ENCODE peak calls at places on chromosomes 3 and 15, in nine cellular contexts. D is spleen, H is prostate gland, J is transverse colon, Q is suprapubic skin, W is sigmoid colon, T is upper lobe of left lung, S is H1, R is GM12878. P is an unnamed sample.

GRCh38 chr15:81922143-81922542 is 123.7 kb downstream of the MEX3B start:
- DNase-seq in D (no peak), H (no peak), J (no peak), Q (no peak), W (no peak), T (no peak), S (no peak), R (no peak), P (no peak)

GRCh38 chr3:12966847-12967750 is 106.1 kb downstream of the IQSEC1 start:
- DNase-seq in D (no peak), H (no peak), J (peak; percentile 31), Q (peak; percentile 78), W (no peak), T (no peak), S (no peak), R (no peak), P (no peak)

GRCh38 chr3:144272715-144273114 is 301.1 kb downstream of the DIPK2A start:
- DNase-seq in D (no peak), H (no peak), J (no peak), Q (no peak), W (no peak), T (no peak), S (no peak), R (no peak), P (no peak)

GRCh38 chr15:69129026-69129385 is 31.4 kb upstream of the GLCE start:
- DNase-seq in D (no peak), H (peak; percentile 55), J (no peak), Q (no peak), W (no peak), T (peak; percentile 35), S (no peak), R (no peak), P (no peak)

GRCh38 chr3:150599611-150600297 is 3.4 kb upstream of the SELENOT start:
- DNase-seq in D (no peak), H (no peak), J (no peak), Q (no peak), W (no peak), T (no peak), S (no peak), R (no peak), P (no peak)

GRCh38 chr3:52697622-52697946 is 8.0 kb downstream of the GLT8D1 start:
- DNase-seq in D (no peak), H (no peak), J (no peak), Q (no peak), W (no peak), T (no peak), S (peak; percentile 20), R (no peak), P (no peak)

GRCh38 chr3:71103430-71103881 is 480.1 kb downstream of the FOXP1 start:
- DNase-seq in D (no peak), H (no peak), J (peak; percentile 47), Q (peak; percentile 73), W (peak; percentile 73), T (peak; percentile 48), S (no peak), R (no peak), P (no peak)

GRCh38 chr3:195059006-195059350 is 212.0 kb downstream of the XXYLT1 start:
- DNase-seq in D (peak; percentile 86), H (no peak), J (no peak), Q (no peak), W (peak; percentile 73), T (no peak), S (no peak), R (no peak), P (no peak)

DNA sequence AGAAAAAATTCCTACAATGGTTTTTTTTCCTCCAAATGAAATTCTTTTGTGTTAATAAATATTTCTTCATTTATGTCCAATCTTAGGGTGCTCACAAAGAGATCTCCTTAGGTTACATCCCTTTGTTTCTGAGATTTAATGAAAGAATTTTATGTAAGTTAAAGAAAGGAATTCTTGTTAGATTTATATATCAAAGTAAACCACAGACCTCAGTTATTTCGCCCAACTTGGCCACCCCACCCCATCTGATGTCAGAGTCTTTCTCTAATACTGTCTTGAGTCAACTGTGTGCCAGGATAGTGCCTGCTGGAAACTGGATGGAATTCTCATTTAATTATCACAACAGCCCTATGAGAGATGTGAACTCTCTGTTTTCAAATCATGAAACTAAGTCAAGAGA is 259.9 kb downstream of the OPA1 start:
- DNase-seq in D (no peak), H (no peak), J (no peak), Q (no peak), W (no peak), T (no peak), S (no peak), R (no peak), P (no peak)
- H3K4me1 ChIP-seq in D (peaks cover 9% of the 10 kb centered on the region), H (peaks cover 12% of the 10 kb centered on the region), J (peaks cover 14% of the 10 kb centered on the region), Q (peaks cover 19% of the 10 kb centered on the region), W (no peaks in the 10 kb centered on the region), T (peaks cover 31% of the 10 kb centered on the region), S (peaks cover 7% of the 10 kb centered on the region), R (no peaks in the 10 kb centered on the region), P (peaks cover 30% of the 10 kb centered on the region)

GRCh38 chr3:170360916-170361315 is 3.4 kb downstream of the SKIL start:
- DNase-seq in D (no peak), H (no peak), J (no peak), Q (no peak), W (no peak), T (no peak), S (no peak), R (no peak), P (no peak)

GRCh38 chr3:170364965-170365364 is 7.5 kb downstream of the SKIL start:
- DNase-seq in D (no peak), H (no peak), J (no peak), Q (no peak), W (no peak), T (no peak), S (no peak), R (no peak), P (no peak)

GRCh38 chr3:170361711-170362110 is 4.2 kb downstream of the SKIL start:
- DNase-seq in D (no peak), H (no peak), J (no peak), Q (no peak), W (no peak), T (no peak), S (no peak), R (no peak), P (no peak)

GRCh38 chr3:170360476-170360875 is 3.0 kb downstream of the SKIL start:
- DNase-seq in D (no peak), H (no peak), J (no peak), Q (no peak), W (no peak), T (no peak), S (no peak), R (no peak), P (no peak)

DNA sequence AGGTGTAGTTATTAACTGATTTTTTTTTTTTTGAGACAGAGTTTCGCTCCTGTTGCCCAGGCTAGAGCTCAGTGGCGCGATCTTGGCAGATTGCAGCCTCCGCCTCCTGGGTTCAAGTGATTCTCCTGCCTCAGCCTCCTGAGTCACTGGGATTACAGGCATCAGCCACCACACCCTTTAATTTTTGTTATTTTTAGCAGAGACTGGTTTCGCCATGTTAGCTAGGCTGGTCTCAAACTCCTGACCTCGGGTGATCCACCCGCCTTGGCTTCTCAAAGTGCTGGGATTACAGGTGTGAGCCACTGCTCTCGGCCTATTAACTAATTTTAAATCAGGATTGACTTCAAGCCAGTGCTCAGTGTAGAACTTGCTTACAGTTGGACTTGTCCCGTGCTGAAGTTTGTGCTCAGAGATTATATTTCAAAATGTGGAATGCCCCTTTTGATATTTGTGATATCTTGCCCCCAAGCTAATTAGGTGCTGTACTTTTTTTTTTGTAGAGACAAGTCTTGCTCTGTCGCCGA is 6.0 kb downstream of the SKIL start:
- DNase-seq in D (no peak), H (no peak), J (no peak), Q (no peak), W (no peak), T (no peak), S (no peak), R (no peak), P (no peak)
- TF ChIP-seq POLR2A in D (no peak), H (no peak), J (no peak), Q (no peak), W (no peak), T (no peak), S (no peak), R (no peak), P (no peak)

DNA sequence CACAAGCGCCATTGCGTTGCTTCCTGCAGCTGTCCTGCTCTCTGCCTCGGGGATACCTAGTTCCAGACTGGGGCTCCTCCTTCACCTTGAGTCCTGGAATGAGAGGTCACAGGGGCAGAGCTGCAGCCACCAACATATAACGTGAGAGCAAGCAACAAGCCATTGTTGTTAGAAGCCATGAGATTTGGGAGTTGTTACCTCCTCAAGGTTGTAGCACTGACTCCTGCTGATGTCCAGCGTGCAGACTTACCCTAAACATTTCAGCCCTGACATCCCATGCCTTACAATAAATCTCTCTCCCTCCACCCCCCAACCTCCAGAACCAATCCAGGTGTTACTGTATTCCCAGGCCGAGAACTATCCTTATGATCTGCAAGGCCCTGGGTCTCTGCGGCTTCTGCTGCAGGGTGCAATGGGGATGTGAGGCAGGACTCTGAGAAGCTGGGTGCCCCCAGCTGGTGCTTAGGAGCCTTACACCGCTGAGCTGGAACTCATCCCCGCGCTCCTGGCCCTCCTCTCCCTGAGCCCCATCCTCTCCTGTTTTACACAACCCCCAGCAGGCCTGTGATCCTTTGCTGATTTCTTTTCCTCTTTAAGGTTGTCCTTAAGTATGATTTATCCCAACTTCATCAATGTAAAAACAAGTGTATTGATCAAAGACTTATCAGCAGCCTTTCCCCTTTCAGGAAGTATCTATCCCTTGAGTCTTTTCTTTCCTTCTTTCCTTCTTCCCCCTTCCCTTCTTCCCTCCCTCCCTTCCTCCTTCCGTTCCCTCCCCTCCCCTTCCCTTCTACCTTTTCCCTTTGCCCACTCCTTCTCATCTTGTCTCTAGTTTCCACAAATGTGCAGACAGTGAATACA is 84.2 kb upstream of the ABHD2 start:
- DNase-seq in D (no peak), H (no peak), J (no peak), Q (peak; percentile 27), W (no peak), T (no peak), S (no peak), R (no peak), P (no peak)
- TF ChIP-seq POLR2AphosphoS5 in D (no peak), H (no peak), J (no peak), Q (no peak), W (no peak), T (no peak), S (no peak), R (no peak), P (no peak)

GRCh38 chr3:152316318-152316717 is 47.6 kb downstream of the MBNL1 start:
- DNase-seq in D (no peak), H (no peak), J (no peak), Q (no peak), W (no peak), T (no peak), S (no peak), R (no peak), P (no peak)

GRCh38 chr3:152313914-152314313 is 45.2 kb downstream of the MBNL1 start:
- DNase-seq in D (no peak), H (no peak), J (no peak), Q (no peak), W (no peak), T (no peak), S (no peak), R (no peak), P (no peak)

GRCh38 chr3:152313430-152313829 is 44.7 kb downstream of the MBNL1 start:
- DNase-seq in D (no peak), H (no peak), J (no peak), Q (no peak), W (no peak), T (no peak), S (no peak), R (no peak), P (no peak)

GRCh38 chr3:152315623-152316022 is 46.9 kb downstream of the MBNL1 start:
- DNase-seq in D (no peak), H (no peak), J (no peak), Q (no peak), W (no peak), T (no peak), S (no peak), R (no peak), P (no peak)

GRCh38 chr3:152314677-152315353 is 46.1 kb downstream of the MBNL1 start:
- DNase-seq in D (no peak), H (no peak), J (no peak), Q (no peak), W (no peak), T (no peak), S (no peak), R (no peak), P (no peak)
- H3K4me1 ChIP-seq in D (peaks cover 18% of the 10 kb centered on the region), H (no peaks in the 10 kb centered on the region), J (peaks cover 4% of the 10 kb centered on the region), Q (peaks cover 56% of the 10 kb centered on the region), W (no peaks in the 10 kb centered on the region), T (peaks cover 31% of the 10 kb centered on the region), S (no peaks in the 10 kb centered on the region), R (no peaks in the 10 kb centered on the region), P (peaks cover 52% of the 10 kb centered on the region)